ENCODE peak calls at places on chromosomes 12 and 14, in five cellular contexts. V, F, S, W and O are unnamed samples.

GRCh38 chr14:37985826-37986470 is 221.8 kb upstream of the SSTR1 start:
- DNase-seq in V (peak; percentile 13), F (peak; percentile 30), S (no peak), W (no peak), O (no peak)

GRCh38 chr14:102774391-102775153 is 2.7 kb upstream of the TRAF3 start:
- DNase-seq in V (peak; percentile 35), F (peak; percentile 62), S (no peak), W (no peak), O (no peak)

GRCh38 chr12:111377440-111377839 is 8.5 kb upstream of the PHETA1 start:
- DNase-seq in V (no peak), F (no peak), S (no peak), W (no peak), O (no peak)

GRCh38 chr12:12007001-12007712 is 63.6 kb upstream of the BCL2L14 start:
- DNase-seq in V (no peak), F (no peak), S (no peak), W (no peak), O (no peak)

GRCh38 chr12:24177889-24178288 is 228.4 kb upstream of the SOX5 start:
- DNase-seq in V (no peak), F (no peak), S (no peak), W (no peak), O (no peak)

GRCh38 chr12:57898308-57898970 is 42.9 kb upstream of the ATP23 start:
- DNase-seq in V (no peak), F (no peak), S (no peak), W (no peak), O (no peak)

GRCh38 chr14:100062602-100063001 is 2.6 kb upstream of the EVL start:
- DNase-seq in V (no peak), F (no peak), S (no peak), W (no peak), O (no peak)

GRCh38 chr12:25276199-25276937 is 25.6 kb upstream of the KRAS start:
- DNase-seq in V (no peak), F (peak; percentile 83), S (no peak), W (no peak), O (no peak)